ENCODE peak calls at places on chromosomes 1 and 21, in seven cellular contexts. R is fibroblast of lung, N is NCI-H345, Z is epithelial cell of prostate, V is GDM1, D is HTR-8/SVneo, K is dorsolateral prefrontal cortex. C is an unnamed sample.

GRCh38 chr21:32321480-32321879 is 22.8 kb downstream of the MRAP start:
- DNase-seq in R (no peak), N (no peak), Z (no peak), V (no peak), D (no peak), K (no peak), C (no peak)

GRCh38 chr21:35169574-35169973 is 120.5 kb upstream of the RUNX1 start:
- DNase-seq in R (no peak), N (no peak), Z (no peak), V (no peak), D (no peak), K (no peak), C (no peak)

GRCh38 chr1:7616076-7616833 is 154.8 kb upstream of the VAMP3 start:
- DNase-seq in R (peak), N (no peak), Z (no peak), V (no peak), D (peak), K (no peak), C (no peak)

GRCh38 chr1:243946946-243947345 is 96.9 kb upstream of the AKT3 start:
- DNase-seq in R (no peak), N (no peak), Z (no peak), V (peak), D (no peak), K (no peak), C (no peak)

GRCh38 chr1:18868801-18869424 is 9.5 kb upstream of the TAS1R2 start:
- DNase-seq in R (no peak), N (no peak), Z (no peak), V (no peak), D (no peak), K (no peak), C (no peak)

GRCh38 chr21:32516729-32517649 is 68.3 kb downstream of the TCP10L start:
- DNase-seq in R (peak), N (no peak), Z (peak), V (no peak), D (peak), K (peak), C (no peak)

GRCh38 chr1:68196676-68197075 is 35.6 kb downstream of the WLS start:
- DNase-seq in R (no peak), N (no peak), Z (no peak), V (no peak), D (no peak), K (no peak), C (no peak)

GRCh38 chr1:81800741-81801031 is at the start of gene ADGRL2:
- DNase-seq in R (no peak), N (peak), Z (no peak), V (no peak), D (no peak), K (no peak), C (no peak)

GRCh38 chr1:224594360-224594759 is 21.8 kb upstream of the CNIH3 start:
- DNase-seq in R (no peak), N (no peak), Z (no peak), V (no peak), D (no peak), K (no peak), C (no peak)

GRCh38 chr1:186102559-186103148 is 272.4 kb downstream of the TPR start:
- DNase-seq in R (peak), N (no peak), Z (no peak), V (no peak), D (peak), K (no peak), C (no peak)

GRCh38 chr1:183443025-183443424 is 24.8 kb upstream of the NMNAT2 start:
- DNase-seq in R (peak), N (no peak), Z (no peak), V (no peak), D (no peak), K (no peak), C (no peak)

GRCh38 chr1:43506233-43506632 is 24.4 kb upstream of the PTPRF start:
- DNase-seq in R (no peak), N (peak), Z (no peak), V (no peak), D (no peak), K (no peak), C (no peak)

GRCh38 chr1:110370827-110371226 is 20.0 kb downstream of the SLC16A4 start:
- DNase-seq in R (peak), N (no peak), Z (no peak), V (no peak), D (no peak), K (no peak), C (no peak)

GRCh38 chr1:93221913-93222312 is 41.4 kb downstream of the CCDC18 start:
- DNase-seq in R (peak), N (no peak), Z (peak), V (no peak), D (no peak), K (no peak), C (no peak)

GRCh38 chr1:230772457-230773395 is 25.5 kb downstream of the CAPN9 start:
- DNase-seq in R (peak), N (no peak), Z (no peak), V (no peak), D (peak), K (peak), C (no peak)

GRCh38 chr1:213669964-213670691 is 317.6 kb upstream of the PROX1 start:
- DNase-seq in R (no peak), N (peak), Z (no peak), V (no peak), D (no peak), K (no peak), C (no peak)

GRCh38 chr1:179706339-179706941 is 36.7 kb upstream of the FAM163A start:
- DNase-seq in R (peak), N (peak), Z (no peak), V (peak), D (peak), K (no peak), C (peak)

GRCh38 chr1:161119379-161120061 is 1.6 kb downstream of the NIT1 start:
- DNase-seq in R (peak), N (no peak), Z (peak), V (no peak), D (peak), K (no peak), C (peak)

GRCh38 chr1:100354971-100355394 is 2.7 kb downstream of the CDC14A start:
- DNase-seq in R (peak), N (peak), Z (peak), V (no peak), D (peak), K (no peak), C (no peak)

GRCh38 chr1:75615664-75616435 is 4.9 kb upstream of the SLC44A5 start:
- DNase-seq in R (peak), N (peak), Z (no peak), V (no peak), D (no peak), K (peak), C (no peak)

GRCh38 chr1:31605908-31606427 is 11.5 kb upstream of the HCRTR1 start:
- DNase-seq in R (peak), N (no peak), Z (peak), V (no peak), D (no peak), K (no peak), C (peak)

GRCh38 chr1:1175221-1176062 is 1.8 kb downstream of the TTLL10 start:
- DNase-seq in R (no peak), N (peak), Z (no peak), V (no peak), D (no peak), K (no peak), C (no peak)

GRCh38 chr1:205258313-205259176 is 30.8 kb downstream of the TMCC2 start:
- DNase-seq in R (peak), N (no peak), Z (peak), V (no peak), D (peak), K (peak), C (no peak)

GRCh38 chr21:43779660-43780059 is 3.6 kb upstream of the CSTB start:
- DNase-seq in R (no peak), N (no peak), Z (no peak), V (no peak), D (no peak), K (no peak), C (no peak)

GRCh38 chr1:227315500-227316346 is 2.6 kb downstream of the CDC42BPA start:
- DNase-seq in R (peak), N (peak), Z (no peak), V (no peak), D (peak), K (no peak), C (no peak)

GRCh38 chr1:226628624-226629155 is 80.1 kb downstream of the STUM start:
- DNase-seq in R (no peak), N (peak), Z (no peak), V (no peak), D (no peak), K (no peak), C (no peak)

GRCh38 chr1:26053718-26054572 is 8.0 kb upstream of the SLC30A2 start:
- DNase-seq in R (no peak), N (no peak), Z (no peak), V (no peak), D (no peak), K (no peak), C (no peak)

GRCh38 chr1:165371588-165372235 is 15.2 kb upstream of the LMX1A start:
- DNase-seq in R (peak), N (no peak), Z (no peak), V (no peak), D (no peak), K (no peak), C (no peak)

GRCh38 chr1:236861560-236862230 is 66.6 kb downstream of the MTR start:
- DNase-seq in R (peak), N (no peak), Z (no peak), V (no peak), D (no peak), K (no peak), C (no peak)

GRCh38 chr1:205067031-205067430 is 17.2 kb downstream of the TMEM81 start:
- DNase-seq in R (no peak), N (no peak), Z (no peak), V (no peak), D (no peak), K (no peak), C (no peak)

GRCh38 chr1:230309646-230310177 is 116.4 kb downstream of the PGBD5 start:
- DNase-seq in R (no peak), N (no peak), Z (no peak), V (no peak), D (no peak), K (no peak), C (no peak)

C was measured in GM18507.